ENCODE peak calls at places on chromosomes 6 and 20, in nine cellular contexts. One of them, this sample, is unnamed.

GRCh38 chr20:8909596-8909995 is 159.3 kb upstream of the PLCB4 start:
- DNase-seq in PC-3: no peak
- DNase-seq in GM23248: peak; percentile 44
- DNase-seq in OCI-LY7: no peak
- DNase-seq in MM.1S: no peak
- DNase-seq in HCT116: no peak
- DNase-seq in GM23338: no peak
- DNase-seq in SK-N-SH: no peak
- DNase-seq in hepatocyte: no peak
- DNase-seq in this sample: no peak

GRCh38 chr20:54134445-54135220 is 39.2 kb downstream of the CYP24A1 start:
- DNase-seq in GM23338: no peak
- DNase-seq in SK-N-SH: no peak
- DNase-seq in OCI-LY7: no peak
- DNase-seq in HCT116: peak; percentile 76
- DNase-seq in GM23248: peak; percentile 70
- DNase-seq in MM.1S: no peak
- DNase-seq in hepatocyte: no peak
- DNase-seq in PC-3: peak; percentile 98
- DNase-seq in this sample: no peak

GRCh38 chr20:8421981-8422380 is 289.9 kb downstream of the PLCB1 start:
- DNase-seq in HCT116: no peak
- DNase-seq in GM23248: peak; percentile 35
- DNase-seq in SK-N-SH: no peak
- DNase-seq in hepatocyte: no peak
- DNase-seq in GM23338: no peak
- DNase-seq in MM.1S: no peak
- DNase-seq in PC-3: no peak
- DNase-seq in OCI-LY7: no peak
- DNase-seq in this sample: no peak

GRCh38 chr6:148525453-148525852 is 182.8 kb downstream of the SASH1 start:
- DNase-seq in SK-N-SH: no peak
- DNase-seq in GM23338: no peak
- DNase-seq in GM23248: peak; percentile 91
- DNase-seq in HCT116: no peak
- DNase-seq in OCI-LY7: no peak
- DNase-seq in PC-3: peak; percentile 62
- DNase-seq in hepatocyte: no peak
- DNase-seq in MM.1S: no peak
- DNase-seq in this sample: no peak

GRCh38 chr20:20492521-20493334 is 124.8 kb downstream of the INSM1 start:
- DNase-seq in HCT116: no peak
- DNase-seq in GM23338: peak; percentile 65
- DNase-seq in OCI-LY7: no peak
- DNase-seq in SK-N-SH: peak; percentile 30
- DNase-seq in hepatocyte: no peak
- DNase-seq in PC-3: no peak
- DNase-seq in MM.1S: no peak
- DNase-seq in GM23248: no peak
- DNase-seq in this sample: peak; percentile 92

GRCh38 chr6:2725999-2726567 is 24.6 kb downstream of the MYLK4 start:
- DNase-seq in GM23338: no peak
- DNase-seq in MM.1S: no peak
- DNase-seq in GM23248: peak; percentile 69
- DNase-seq in PC-3: no peak
- DNase-seq in OCI-LY7: no peak
- DNase-seq in hepatocyte: peak; percentile 27
- DNase-seq in SK-N-SH: peak; percentile 25
- DNase-seq in HCT116: no peak
- DNase-seq in this sample: no peak

GRCh38 chr20:60446273-60447111 is 488.3 kb downstream of the CDH26 start:
- DNase-seq in SK-N-SH: no peak
- DNase-seq in MM.1S: peak; percentile 30
- DNase-seq in hepatocyte: no peak
- DNase-seq in PC-3: no peak
- DNase-seq in OCI-LY7: no peak
- DNase-seq in GM23248: peak; percentile 33
- DNase-seq in GM23338: no peak
- DNase-seq in HCT116: no peak
- DNase-seq in this sample: no peak

GRCh38 chr6:81981812-81982211 is 229.3 kb upstream of the TENT5A start:
- DNase-seq in hepatocyte: no peak
- DNase-seq in PC-3: peak; percentile 83
- DNase-seq in SK-N-SH: no peak
- DNase-seq in HCT116: peak; percentile 43
- DNase-seq in MM.1S: peak; percentile 31
- DNase-seq in GM23248: peak; percentile 76
- DNase-seq in GM23338: no peak
- DNase-seq in OCI-LY7: no peak
- DNase-seq in this sample: no peak

GRCh38 chr6:163405412-163406309 is 8.9 kb upstream of the QKI start:
- DNase-seq in hepatocyte: peak; percentile 30
- DNase-seq in GM23248: peak; percentile 67
- DNase-seq in OCI-LY7: no peak
- DNase-seq in SK-N-SH: peak; percentile 51
- DNase-seq in GM23338: peak; percentile 48
- DNase-seq in MM.1S: peak; percentile 28
- DNase-seq in PC-3: no peak
- DNase-seq in HCT116: no peak
- DNase-seq in this sample: no peak

GRCh38 chr6:149459761-149460160 is 25.1 kb downstream of the ZC3H12D start:
- DNase-seq in GM23338: no peak
- DNase-seq in HCT116: no peak
- DNase-seq in OCI-LY7: no peak
- DNase-seq in hepatocyte: no peak
- DNase-seq in SK-N-SH: no peak
- DNase-seq in PC-3: no peak
- DNase-seq in GM23248: peak; percentile 15
- DNase-seq in MM.1S: no peak
- DNase-seq in this sample: no peak

GRCh38 chr6:161163466-161164181 is 110.2 kb downstream of the AGPAT4 start:
- DNase-seq in OCI-LY7: no peak
- DNase-seq in MM.1S: no peak
- DNase-seq in GM23338: peak; percentile 58
- DNase-seq in GM23248: no peak
- DNase-seq in hepatocyte: no peak
- DNase-seq in SK-N-SH: no peak
- DNase-seq in HCT116: no peak
- DNase-seq in PC-3: no peak
- DNase-seq in this sample: no peak

GRCh38 chr20:38805502-38805957 is at the start of gene PPP1R16B:
- DNase-seq in OCI-LY7: peak; percentile 90
- DNase-seq in GM23248: peak; percentile 32
- DNase-seq in SK-N-SH: peak; percentile 94
- DNase-seq in PC-3: no peak
- DNase-seq in GM23338: peak; percentile 81
- DNase-seq in MM.1S: peak; percentile 83
- DNase-seq in hepatocyte: peak; percentile 42
- DNase-seq in HCT116: no peak
- DNase-seq in this sample: peak; percentile 88

GRCh38 chr20:45383131-45383530 is 5.0 kb upstream of the TP53TG5 start:
- DNase-seq in GM23338: no peak
- DNase-seq in PC-3: peak; percentile 89
- DNase-seq in GM23248: peak; percentile 35
- DNase-seq in MM.1S: no peak
- DNase-seq in HCT116: no peak
- DNase-seq in hepatocyte: no peak
- DNase-seq in SK-N-SH: no peak
- DNase-seq in OCI-LY7: no peak
- DNase-seq in this sample: no peak

GRCh38 chr6:168370310-168370991 is 50.9 kb upstream of the DACT2 start:
- DNase-seq in SK-N-SH: peak; percentile 91
- DNase-seq in MM.1S: peak; percentile 14
- DNase-seq in hepatocyte: peak; percentile 86
- DNase-seq in GM23248: peak; percentile 55
- DNase-seq in HCT116: peak; percentile 32
- DNase-seq in OCI-LY7: peak; percentile 38
- DNase-seq in PC-3: peak; percentile 50
- DNase-seq in GM23338: peak; percentile 88
- DNase-seq in this sample: peak; percentile 84
- TF ChIP-seq EZH2phosphoT487 in SK-N-SH: no peak
- TF ChIP-seq EZH2phosphoT487 in MM.1S: no peak
- TF ChIP-seq EZH2phosphoT487 in hepatocyte: no peak
- TF ChIP-seq EZH2phosphoT487 in GM23248: no peak
- TF ChIP-seq EZH2phosphoT487 in HCT116: no peak
- TF ChIP-seq EZH2phosphoT487 in OCI-LY7: no peak
- TF ChIP-seq EZH2phosphoT487 in PC-3: no peak
- TF ChIP-seq EZH2phosphoT487 in GM23338: no peak
- TF ChIP-seq EZH2phosphoT487 in this sample: no peak

GRCh38 chr6:55836481-55836880 is 38.9 kb downstream of the BMP5 start:
- DNase-seq in SK-N-SH: no peak
- DNase-seq in hepatocyte: peak; percentile 30
- DNase-seq in MM.1S: no peak
- DNase-seq in GM23248: no peak
- DNase-seq in PC-3: no peak
- DNase-seq in HCT116: no peak
- DNase-seq in OCI-LY7: no peak
- DNase-seq in GM23338: no peak
- DNase-seq in this sample: no peak
- H3K27ac ChIP-seq in SK-N-SH: no peak overlapping the region
- H3K27ac ChIP-seq in hepatocyte: peak overlapping the region; percentile 42
- H3K27ac ChIP-seq in MM.1S: no peak overlapping the region
- H3K27ac ChIP-seq in GM23248: no peak overlapping the region
- H3K27ac ChIP-seq in PC-3: no peak overlapping the region
- H3K27ac ChIP-seq in HCT116: no peak overlapping the region
- H3K27ac ChIP-seq in OCI-LY7: no peak overlapping the region
- H3K27ac ChIP-seq in GM23338: no peak overlapping the region
- H3K27ac ChIP-seq in this sample: no peak overlapping the region

DNA sequence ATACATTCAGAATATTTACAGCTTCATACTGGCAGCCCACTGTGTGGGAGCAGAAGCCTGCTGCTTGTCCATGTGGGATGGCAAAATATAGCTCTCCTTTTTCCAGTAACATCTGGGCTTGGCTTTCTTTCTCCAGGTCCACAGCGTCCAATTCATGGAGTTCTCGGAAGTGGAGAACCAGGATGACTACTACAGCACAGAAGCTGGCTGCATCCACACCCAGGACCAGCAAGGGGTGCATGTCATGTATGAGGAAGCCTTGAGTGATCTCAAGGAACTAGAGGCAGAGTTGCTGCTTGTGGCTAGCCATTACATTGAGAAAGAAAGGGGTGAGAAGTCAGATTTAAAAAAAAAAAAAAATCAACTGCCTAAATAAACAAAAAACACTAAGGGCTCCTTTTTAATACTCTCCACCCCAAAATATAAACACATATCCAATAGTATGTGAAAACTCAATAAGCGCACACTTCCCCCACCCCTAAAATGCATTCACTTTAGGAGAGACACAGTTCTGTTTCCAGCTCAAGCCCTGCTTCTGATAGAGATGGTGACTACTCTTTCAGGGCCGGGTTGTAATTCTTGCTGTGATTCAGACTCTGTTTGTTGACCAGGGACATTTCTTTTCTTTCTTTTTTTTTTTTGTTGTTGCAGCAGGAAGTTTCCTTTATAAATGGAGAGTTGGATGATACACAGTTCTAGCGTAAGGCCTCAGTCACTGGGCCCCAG is 142.9 kb downstream of the CD164 start:
- DNase-seq in hepatocyte: peak; percentile 16
- DNase-seq in GM23338: no peak
- DNase-seq in GM23248: peak; percentile 80
- DNase-seq in MM.1S: no peak
- DNase-seq in HCT116: no peak
- DNase-seq in OCI-LY7: no peak
- DNase-seq in PC-3: peak; percentile 21
- DNase-seq in SK-N-SH: no peak
- DNase-seq in this sample: no peak
- H2AFZ ChIP-seq in hepatocyte: peak overlapping the region; percentile 50
- H2AFZ ChIP-seq in GM23338: peak overlapping the region; percentile 76
- H2AFZ ChIP-seq in GM23248: peak overlapping the region; percentile 18
- H2AFZ ChIP-seq in MM.1S: no peak overlapping the region
- H2AFZ ChIP-seq in HCT116: no peak overlapping the region
- H2AFZ ChIP-seq in OCI-LY7: no peak overlapping the region
- H2AFZ ChIP-seq in PC-3: no peak overlapping the region
- H2AFZ ChIP-seq in SK-N-SH: no peak overlapping the region
- H2AFZ ChIP-seq in this sample: peak overlapping the region; percentile 37

DNA sequence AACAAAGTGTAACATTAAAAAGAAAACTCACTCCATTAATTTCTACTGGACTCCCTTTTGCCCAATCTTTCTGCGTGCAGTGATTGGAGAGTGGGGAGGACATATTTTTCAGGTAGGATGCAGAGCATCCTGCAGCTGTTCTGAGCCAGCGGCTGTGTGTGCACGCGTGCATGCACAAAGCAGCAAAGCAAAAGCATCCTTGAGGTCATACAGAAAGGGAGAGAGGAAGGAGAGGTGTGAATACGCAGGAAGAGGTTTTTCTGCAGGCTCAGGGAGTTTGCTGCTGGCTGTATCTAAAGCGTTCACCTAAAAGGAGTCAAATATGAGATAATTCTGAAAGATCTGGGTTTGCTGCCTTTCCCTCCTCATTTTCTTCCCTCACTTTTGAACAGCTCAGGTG is 108.4 kb downstream of the HUS1B start:
- DNase-seq in SK-N-SH: no peak
- DNase-seq in MM.1S: no peak
- DNase-seq in GM23248: no peak
- DNase-seq in hepatocyte: no peak
- DNase-seq in PC-3: no peak
- DNase-seq in GM23338: no peak
- DNase-seq in HCT116: no peak
- DNase-seq in OCI-LY7: no peak
- DNase-seq in this sample: no peak
- TF ChIP-seq EZH2phosphoT487 in SK-N-SH: no peak
- TF ChIP-seq EZH2phosphoT487 in MM.1S: no peak
- TF ChIP-seq EZH2phosphoT487 in GM23248: no peak
- TF ChIP-seq EZH2phosphoT487 in hepatocyte: no peak
- TF ChIP-seq EZH2phosphoT487 in PC-3: no peak
- TF ChIP-seq EZH2phosphoT487 in GM23338: no peak
- TF ChIP-seq EZH2phosphoT487 in HCT116: no peak
- TF ChIP-seq EZH2phosphoT487 in OCI-LY7: no peak
- TF ChIP-seq EZH2phosphoT487 in this sample: no peak

GRCh38 chr6:17413313-17413750 is 19.9 kb downstream of the CAP2 start:
- DNase-seq in PC-3: peak; percentile 87
- DNase-seq in GM23338: no peak
- DNase-seq in MM.1S: no peak
- DNase-seq in SK-N-SH: no peak
- DNase-seq in GM23248: peak; percentile 75
- DNase-seq in hepatocyte: no peak
- DNase-seq in HCT116: no peak
- DNase-seq in OCI-LY7: no peak
- DNase-seq in this sample: no peak
- H3K27ac ChIP-seq in PC-3: peak overlapping the region; percentile 85
- H3K27ac ChIP-seq in GM23338: no peak overlapping the region
- H3K27ac ChIP-seq in MM.1S: no peak overlapping the region
- H3K27ac ChIP-seq in SK-N-SH: no peak overlapping the region
- H3K27ac ChIP-seq in GM23248: peak overlapping the region; percentile 56
- H3K27ac ChIP-seq in hepatocyte: no peak overlapping the region
- H3K27ac ChIP-seq in HCT116: no peak overlapping the region
- H3K27ac ChIP-seq in OCI-LY7: no peak overlapping the region
- H3K27ac ChIP-seq in this sample: no peak overlapping the region